ENCODE peak calls at places on chromosomes 3 and 15, in six cellular contexts. Z is H9, P is IMR-90, I is H1, O is mesenchymal stem cell, J is trophoblast cell. F is an unnamed sample.

GRCh38 chr3:119559441-119559963 is at the start of gene CD80:
- DNase-seq in Z (peak; percentile 79), O (peak; percentile 46), J (no peak), I (no peak), P (peak; percentile 38), F (no peak)

GRCh38 chr3:38524141-38524739 is 28.1 kb downstream of the EXOG start:
- DNase-seq in Z (no peak), I (no peak), J (peak; percentile 32), P (peak; percentile 77), O (peak; percentile 12), F (no peak)

GRCh38 chr3:14550651-14551611 is 10.8 kb upstream of the GRIP2 start:
- DNase-seq in J (no peak), P (peak; percentile 5), Z (no peak), O (no peak), I (no peak), F (no peak)

GRCh38 chr15:67178569-67179210 is 75.8 kb downstream of the AAGAB start:
- DNase-seq in O (peak; percentile 98), Z (no peak), J (peak; percentile 99), P (peak; percentile 99), I (no peak), F (no peak)

GRCh38 chr3:86578071-86578470 is 412.9 kb downstream of the VGLL3 start:
- DNase-seq in J (no peak), O (no peak), Z (no peak), P (no peak), I (no peak), F (no peak)

GRCh38 chr3:141401584-141402475 is 33.5 kb downstream of the ZBTB38 start:
- DNase-seq in P (no peak), Z (peak; percentile 52), J (peak; percentile 46), O (peak; percentile 52), I (no peak), F (no peak)

GRCh38 chr3:81485444-81485865 is 276.0 kb downstream of the GBE1 start:
- DNase-seq in O (peak; percentile 27), J (no peak), P (peak; percentile 78), Z (no peak), I (no peak), F (no peak)

GRCh38 chr3:114673481-114673880 is 379.7 kb downstream of the TIGIT start:
- DNase-seq in J (no peak), O (no peak), I (no peak), Z (no peak), P (no peak), F (no peak)

GRCh38 chr3:119630562-119631329 is 29.6 kb downstream of the POPDC2 start:
- DNase-seq in P (peak; percentile 83), J (no peak), I (no peak), O (peak; percentile 71), Z (no peak), F (no peak)

DNA sequence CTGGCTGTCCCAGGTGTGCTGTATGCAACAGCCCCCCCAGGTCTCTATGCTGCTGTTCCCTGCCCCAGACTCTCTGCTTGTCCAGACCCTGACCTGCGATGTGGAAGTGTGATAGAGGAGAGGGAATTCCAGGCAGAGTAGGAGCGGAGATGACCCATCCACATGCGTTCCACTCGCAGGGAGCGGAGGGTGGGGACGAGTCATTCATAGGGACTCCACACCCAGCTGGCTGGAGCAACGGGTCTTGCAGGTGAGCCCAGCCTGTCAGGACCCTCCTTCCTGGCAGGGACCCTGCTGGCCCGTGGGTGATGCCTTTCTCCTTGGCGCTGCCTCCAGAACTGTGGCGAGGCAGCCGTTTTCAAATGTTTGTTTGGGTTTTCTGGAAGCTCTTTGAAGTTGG is 58.8 kb downstream of the CEMIP start:
- DNase-seq in Z (no peak), P (no peak), I (no peak), J (peak; percentile 87), O (no peak), F (no peak)
- H4K8ac ChIP-seq in Z (no peak overlapping the region), P (no peak overlapping the region), I (no peak overlapping the region), J (no peak overlapping the region), O (no peak overlapping the region), F (no peak overlapping the region)

GRCh38 chr3:154862265-154862664 is 217.9 kb upstream of the MME start:
- DNase-seq in O (peak; percentile 11), J (peak; percentile 0), Z (no peak), I (no peak), P (peak; percentile 70), F (no peak)
- H2AFZ ChIP-seq in O (no peak overlapping the region), J (no peak overlapping the region), Z (no peak overlapping the region), I (no peak overlapping the region), P (no peak overlapping the region), F (no peak overlapping the region)

GRCh38 chr3:198080521-198081384 is 120.7 kb downstream of the LMLN start:
- DNase-seq in P (peak; percentile 56), I (peak; percentile 64), O (peak; percentile 64), Z (peak; percentile 85), J (peak; percentile 84), F (peak; percentile 86)

GRCh38 chr3:198081421-198081844 is 121.4 kb downstream of the LMLN start:
- DNase-seq in J (no peak), Z (peak; percentile 53), I (no peak), O (no peak), P (no peak), F (no peak)

GRCh38 chr3:198076722-198077308 is 116.8 kb downstream of the LMLN start:
- DNase-seq in J (no peak), O (no peak), P (no peak), Z (no peak), I (no peak), F (no peak)

DNA sequence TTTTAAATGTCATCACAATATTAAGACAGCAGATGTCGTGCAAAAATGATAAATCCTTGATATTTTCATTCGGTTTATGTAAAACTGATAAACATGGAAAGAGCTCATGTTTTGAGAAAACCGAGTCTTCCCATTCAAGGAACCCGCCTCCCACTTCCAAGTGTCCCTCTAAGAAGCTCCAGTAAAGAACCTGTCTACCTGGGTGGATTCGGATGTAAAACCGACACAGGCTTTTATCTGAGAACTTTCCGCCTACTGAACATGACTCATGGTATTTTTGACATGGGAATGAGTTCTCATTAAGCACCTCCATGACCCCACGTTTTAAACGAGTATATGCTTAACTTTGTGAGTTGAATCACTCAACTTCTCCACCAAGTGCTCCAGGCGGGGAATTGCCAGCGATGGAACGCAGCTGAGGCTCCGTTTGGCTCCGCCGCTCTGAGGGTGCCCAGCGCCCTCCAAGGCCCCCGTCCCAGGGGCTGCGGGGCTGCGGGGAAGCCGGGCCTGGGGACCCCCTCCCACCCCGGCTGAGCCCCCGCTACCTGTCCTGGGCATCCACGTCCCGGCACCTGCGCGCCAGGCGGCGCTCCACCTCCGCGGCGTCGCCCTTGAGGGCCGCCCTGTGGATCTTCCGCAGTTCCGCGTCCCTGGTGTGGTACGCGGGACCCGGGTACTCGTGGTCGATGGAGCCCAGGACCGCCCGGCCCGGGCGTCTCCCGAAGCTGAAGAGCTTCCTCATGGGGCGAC is 119.9 kb downstream of the LMLN start:
- DNase-seq in O (peak; percentile 14), I (peak; percentile 9), Z (peak; percentile 55), J (no peak), P (peak; percentile 5), F (no peak)
- H4K8ac ChIP-seq in O (no peak overlapping the region), I (no peak overlapping the region), Z (no peak overlapping the region), J (no peak overlapping the region), P (no peak overlapping the region), F (no peak overlapping the region)

GRCh38 chr3:107845355-107846281 is 245.2 kb downstream of the CD47 start:
- DNase-seq in Z (no peak), O (no peak), P (peak; percentile 21), I (no peak), J (no peak), F (no peak)
- H2AFZ ChIP-seq in Z (no peak overlapping the region), O (no peak overlapping the region), P (peak overlapping the region; percentile 37), I (peak overlapping the region; percentile 81), J (no peak overlapping the region), F (peak overlapping the region; percentile 55)

DNA sequence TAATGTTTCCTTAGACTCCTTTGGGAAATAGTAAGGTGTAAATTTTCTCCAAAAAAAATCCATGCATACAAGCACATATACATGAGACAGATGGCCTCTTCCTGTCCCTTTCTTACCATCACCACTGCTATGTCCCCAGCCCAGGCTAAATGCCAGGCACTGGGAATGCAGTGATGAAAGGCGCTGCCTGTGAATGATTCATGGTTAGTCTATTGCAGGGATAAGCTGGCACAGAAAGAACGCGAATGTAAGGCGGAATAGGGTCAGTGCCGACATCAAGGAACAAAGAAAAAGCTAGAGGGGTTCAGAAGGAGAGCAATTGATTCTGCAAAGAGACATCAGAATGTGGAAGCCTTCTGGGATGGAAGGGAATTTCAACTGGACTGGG is 36.2 kb upstream of the CFAP161 start:
- DNase-seq in P (no peak), J (no peak), Z (no peak), O (no peak), I (no peak), F (no peak)
- H4K8ac ChIP-seq in P (no peak overlapping the region), J (no peak overlapping the region), Z (no peak overlapping the region), O (no peak overlapping the region), I (no peak overlapping the region), F (no peak overlapping the region)

DNA sequence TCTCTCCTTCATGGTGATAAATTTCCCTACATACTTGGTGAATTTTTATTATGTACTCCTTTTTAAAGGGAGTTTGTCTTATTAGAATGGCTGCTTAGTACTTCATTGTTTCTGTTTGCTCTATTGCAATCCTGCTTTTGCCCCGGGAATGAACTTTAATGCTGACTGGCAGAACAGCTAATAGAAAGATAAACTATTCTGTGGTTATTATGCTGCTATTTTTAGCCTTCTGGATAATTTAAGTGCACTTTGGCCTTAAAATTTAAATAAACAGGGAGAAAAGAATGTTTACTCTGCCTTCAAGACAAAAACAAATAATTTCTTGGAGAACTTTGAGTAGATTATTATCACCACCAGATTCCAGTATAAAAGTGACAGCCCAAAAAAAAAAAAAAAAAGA is 413.8 kb upstream of the CCDC54 start:
- DNase-seq in Z (no peak), I (no peak), O (peak; percentile 64), J (no peak), P (peak; percentile 59), F (no peak)
- H2AFZ ChIP-seq in Z (no peak overlapping the region), I (peak overlapping the region; percentile 43), O (no peak overlapping the region), J (no peak overlapping the region), P (no peak overlapping the region), F (peak overlapping the region; percentile 30)

GRCh38 chr3:128076465-128076782 is 24.2 kb downstream of the SEC61A1 start:
- DNase-seq in J (no peak), Z (no peak), O (no peak), I (no peak), P (no peak), F (no peak)
- H4K8ac ChIP-seq in J (no peak overlapping the region), Z (no peak overlapping the region), O (peak overlapping the region; percentile 88), I (peak overlapping the region; percentile 31), P (no peak overlapping the region), F (no peak overlapping the region)

DNA sequence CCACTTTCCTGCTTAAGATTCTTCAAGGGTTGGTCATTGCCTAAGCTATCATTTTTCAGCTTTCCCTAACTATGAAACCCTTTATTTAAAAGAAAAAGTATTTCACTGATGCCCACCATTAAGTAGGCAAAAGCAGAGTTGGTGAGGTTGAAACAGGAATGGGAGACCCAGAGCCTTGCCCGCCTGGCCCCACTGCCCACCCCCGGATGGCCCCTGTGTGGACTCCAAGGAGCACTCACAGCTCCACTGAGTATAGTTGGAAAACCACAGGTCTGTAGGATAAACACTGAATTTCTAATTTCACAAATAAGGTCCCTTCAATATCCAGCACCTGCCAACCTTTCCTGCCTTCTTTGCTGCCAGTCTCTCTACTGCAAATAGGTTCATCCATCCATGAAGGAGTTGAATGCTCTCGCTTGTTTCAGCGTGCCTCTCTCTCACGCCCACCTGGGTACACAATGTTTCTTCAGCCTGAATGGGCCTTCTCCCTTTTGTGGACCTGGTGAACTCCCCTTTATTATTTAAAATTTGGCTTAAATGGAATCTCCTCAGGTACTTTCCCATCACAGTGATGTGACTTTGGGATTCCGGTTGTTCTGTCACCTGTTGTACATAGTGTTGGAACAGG is 8.7 kb upstream of the ACAP2 start:
- DNase-seq in I (no peak), J (no peak), P (no peak), O (no peak), Z (no peak), F (peak; percentile 14)
- H2AFZ ChIP-seq in I (peak overlapping the region; percentile 64), J (no peak overlapping the region), P (peak overlapping the region; percentile 88), O (no peak overlapping the region), Z (peak overlapping the region; percentile 37), F (peak overlapping the region; percentile 76)